ENCODE peak calls at places on chromosomes 12 and 14, in five cellular contexts. N, E, C, G and Y are unnamed samples.

GRCh38 chr12:45409966-45410365 is 194.1 kb downstream of the ANO6 start:
- DNase-seq in G (peak; percentile 55), C (no peak), E (no peak), N (peak; percentile 88), Y (no peak)

GRCh38 chr12:27823038-27823437 is 43.0 kb upstream of the MANSC4 start:
- DNase-seq in G (no peak), E (no peak), C (no peak), N (no peak), Y (peak; percentile 26)

GRCh38 chr14:94307410-94307992 is 14.4 kb upstream of the SERPINA10 start:
- DNase-seq in C (no peak), G (peak; percentile 30), N (no peak), E (no peak), Y (no peak)

GRCh38 chr14:55366271-55366670 is 45.4 kb downstream of the ATG14 start:
- DNase-seq in E (no peak), C (no peak), G (peak; percentile 42), N (peak; percentile 57), Y (no peak)

GRCh38 chr14:51087024-51087423 is 7.9 kb downstream of the TRIM9 start:
- DNase-seq in E (peak; percentile 65), G (peak; percentile 86), C (no peak), N (no peak), Y (no peak)

GRCh38 chr14:101739446-101740141 is 21.9 kb upstream of the PPP2R5C start:
- DNase-seq in G (no peak), N (no peak), C (no peak), E (no peak), Y (no peak)

GRCh38 chr12:93727195-93727811 is 50.1 kb downstream of the CRADD start:
- DNase-seq in G (no peak), N (peak; percentile 37), C (no peak), E (no peak), Y (no peak)

GRCh38 chr14:32494566-32495434 is 165.7 kb downstream of the AKAP6 start:
- DNase-seq in G (no peak), E (no peak), N (no peak), C (no peak), Y (no peak)

GRCh38 chr14:88168498-88169165 is 154.4 kb downstream of the KCNK10 start:
- DNase-seq in E (peak; percentile 67), C (peak; percentile 57), G (peak; percentile 17), N (peak; percentile 58), Y (peak; percentile 83)

GRCh38 chr12:49824886-49825285 is 3.3 kb downstream of the NCKAP5L start:
- DNase-seq in E (no peak), N (peak; percentile 41), G (peak; percentile 46), C (no peak), Y (no peak)

GRCh38 chr12:52879394-52880351 is 25.2 kb downstream of the KRT8 start:
- DNase-seq in G (peak; percentile 79), E (peak; percentile 97), N (peak; percentile 96), C (peak; percentile 88), Y (peak; percentile 97)

GRCh38 chr12:116662612-116663144 is 75.2 kb downstream of the SPRING1 start:
- DNase-seq in E (peak; percentile 57), C (peak; percentile 22), N (no peak), G (peak; percentile 8), Y (peak; percentile 67)

GRCh38 chr12:71935594-71935993 is 3.1 kb upstream of the TPH2 start:
- DNase-seq in G (peak; percentile 80), E (no peak), C (no peak), N (no peak), Y (no peak)

DNA sequence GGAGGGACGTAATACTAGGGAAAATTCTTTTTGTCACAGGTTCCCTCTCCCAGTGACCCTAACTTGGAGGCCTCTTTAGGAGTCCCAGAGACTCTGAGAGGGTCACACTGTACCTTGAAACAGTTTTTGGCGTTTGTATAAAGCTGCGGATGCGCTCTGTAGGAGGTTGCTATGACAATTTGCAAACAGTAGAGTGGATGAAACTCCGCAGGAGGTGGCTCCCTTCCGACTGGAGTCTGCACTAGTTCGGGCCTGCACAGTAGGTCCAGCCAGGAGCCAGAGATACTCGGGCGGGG is 1.3 kb upstream of the DYRK2 start:
- DNase-seq in G (no peak), E (no peak), N (no peak), C (no peak), Y (no peak)
- H3K9ac ChIP-seq in G (no peak overlapping the region), E (no peak overlapping the region), N (no peak overlapping the region), C (peak overlapping the region; percentile 98), Y (no peak overlapping the region)

GRCh38 chr14:91399868-91400640 is 17.6 kb downstream of the CCDC88C start:
- DNase-seq in G (no peak), E (peak; percentile 43), N (no peak), C (no peak), Y (peak; percentile 64)
- H3K4me1 ChIP-seq in G (peaks cover 16% of the 10 kb centered on the region), E (peaks cover 28% of the 10 kb centered on the region), N (peaks cover 18% of the 10 kb centered on the region), C (peaks cover 40% of the 10 kb centered on the region), Y (peaks cover 4% of the 10 kb centered on the region)

GRCh38 chr14:103492156-103492555 is 30.5 kb downstream of the CKB start:
- DNase-seq in N (no peak), C (no peak), E (no peak), G (no peak), Y (no peak)

GRCh38 chr14:103488960-103489359 is 33.7 kb downstream of the CKB start:
- DNase-seq in N (peak; percentile 55), C (no peak), G (no peak), E (no peak), Y (no peak)

GRCh38 chr14:103491691-103492090 is 30.9 kb downstream of the CKB start:
- DNase-seq in N (no peak), G (no peak), C (no peak), E (no peak), Y (no peak)

GRCh38 chr14:103495854-103496253 is 26.8 kb downstream of the CKB start:
- DNase-seq in E (no peak), C (no peak), G (no peak), N (no peak), Y (no peak)

DNA sequence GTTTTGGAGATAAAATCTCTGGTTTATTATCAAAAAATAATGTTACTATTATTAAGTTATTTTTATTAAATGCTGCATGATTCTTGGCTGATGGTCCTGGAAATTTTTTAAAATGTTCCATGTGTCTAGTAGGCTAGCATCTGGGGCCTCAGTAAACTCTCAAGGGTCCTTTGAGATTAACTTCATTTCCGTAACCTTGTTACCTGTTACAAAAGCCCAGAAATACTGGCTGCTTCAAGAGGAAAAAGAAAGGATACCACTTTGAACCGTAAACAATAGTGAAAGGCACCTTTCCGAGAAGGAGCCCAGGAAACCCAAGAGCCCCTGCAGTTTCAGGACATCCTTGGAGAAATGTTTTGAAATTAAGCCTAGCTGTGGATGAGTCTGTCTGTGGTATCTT is 30.1 kb downstream of the CKB start:
- DNase-seq in E (no peak), G (no peak), C (no peak), N (no peak), Y (no peak)
- H3K9ac ChIP-seq in E (no peak overlapping the region), G (no peak overlapping the region), C (no peak overlapping the region), N (peak overlapping the region; percentile 43), Y (no peak overlapping the region)

DNA sequence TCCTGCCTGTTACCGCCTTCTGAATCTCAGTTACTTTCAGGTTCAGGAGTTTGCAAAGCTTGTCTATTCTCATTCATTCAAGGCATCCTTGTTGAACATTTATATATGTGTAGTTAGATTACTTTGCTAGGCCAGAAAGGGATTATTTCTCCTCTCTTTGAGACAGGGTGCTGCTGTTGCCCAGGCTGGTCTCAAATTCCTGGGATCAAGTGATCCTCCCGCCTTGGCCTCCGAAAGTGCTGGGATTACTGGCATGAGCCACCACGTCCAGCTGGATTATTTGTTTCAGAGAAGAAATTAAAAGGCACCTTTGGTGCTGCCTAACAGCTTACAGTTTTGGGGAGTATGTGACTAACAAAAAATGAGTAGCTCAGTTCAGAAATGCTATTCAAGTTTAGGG is 770 bp downstream of the CHURC1 start:
- DNase-seq in C (no peak), E (no peak), G (no peak), N (no peak), Y (no peak)
- H3K4me1 ChIP-seq in C (peaks cover 9% of the 10 kb centered on the region), E (peaks cover 3% of the 10 kb centered on the region), G (peaks cover 12% of the 10 kb centered on the region), N (peaks cover 48% of the 10 kb centered on the region), Y (no peaks in the 10 kb centered on the region)

GRCh38 chr12:6551063-6551461 is 4.8 kb downstream of the IFFO1 start:
- DNase-seq in G (no peak), E (peak; percentile 31), C (no peak), N (no peak), Y (no peak)
- H3K9ac ChIP-seq in G (no peak overlapping the region), E (no peak overlapping the region), C (peak overlapping the region; percentile 57), N (peak overlapping the region; percentile 80), Y (no peak overlapping the region)